ENCODE peak calls at places on chromosomes 5 and 9, in eight cellular contexts. M is activated CD4-positive, alpha-beta T cell treated with anti-CD3 and anti-CD28 coated beads, Interleukin-2, amount 50 U/mL, for 1 hour; F is GM13976; P is activated CD8-positive, alpha-beta T cell treated with anti-CD3 and anti-CD28 coated beads for 36 hours; O is EL; D is cardiac muscle cell; R is SK-N-SH; Q is H9. W is an unnamed sample.

GRCh38 chr5:63854076-63854475 is 108.2 kb downstream of the HTR1A start:
- DNase-seq in M (no peak), F (no peak), P (no peak), O (no peak), D (peak; percentile 34), R (no peak), Q (no peak), W (no peak)

GRCh38 chr5:55856511-55857246 is 5.5 kb downstream of the IL31RA start:
- DNase-seq in M (no peak), F (no peak), P (peak; percentile 30), O (no peak), D (no peak), R (no peak), Q (no peak), W (no peak)

GRCh38 chr5:96035796-96036195 is 74.1 kb upstream of the ELL2 start:
- DNase-seq in M (no peak), F (no peak), P (no peak), O (no peak), D (no peak), R (no peak), Q (no peak), W (no peak)

GRCh38 chr5:79956173-79956670 is 34.8 kb downstream of the MTX3 start:
- DNase-seq in M (no peak), F (no peak), P (no peak), O (peak; percentile 87), D (no peak), R (no peak), Q (peak; percentile 42), W (no peak)

GRCh38 chr9:34590376-34591090 is 1.0 kb upstream of the CNTFR start:
- DNase-seq in M (no peak), F (peak; percentile 53), P (peak; percentile 24), O (no peak), D (no peak), R (no peak), Q (peak; percentile 60), W (no peak)

GRCh38 chr9:117189121-117189520 is 225.7 kb downstream of the ASTN2 start:
- DNase-seq in M (no peak), F (no peak), P (no peak), O (peak; percentile 17), D (no peak), R (no peak), Q (no peak), W (no peak)

GRCh38 chr9:12718482-12719026 is 25.4 kb downstream of the TYRP1 start:
- DNase-seq in M (no peak), F (no peak), P (no peak), O (peak; percentile 61), D (peak; percentile 72), R (no peak), Q (peak; percentile 72), W (no peak)

GRCh38 chr5:42855386-42855785 is 43.7 kb upstream of the SELENOP start:
- DNase-seq in M (no peak), F (no peak), P (no peak), O (no peak), D (no peak), R (no peak), Q (no peak), W (no peak)

GRCh38 chr5:143588933-143589662 is 185.6 kb upstream of the NR3C1 start:
- DNase-seq in M (no peak), F (no peak), P (no peak), O (no peak), D (no peak), R (no peak), Q (no peak), W (no peak)

GRCh38 chr5:150836064-150836463 is 10.3 kb upstream of the IRGM start:
- DNase-seq in M (no peak), F (no peak), P (no peak), O (no peak), D (no peak), R (no peak), Q (no peak), W (no peak)

W was measured in T-cell.